ENCODE peak calls at places on chromosomes 3 and 15, in six cellular contexts. B is Peyer's patch, S is IMR-90, J is body of pancreas, P is adrenal gland, Y is heart left ventricle. Q is an unnamed sample.

GRCh38 chr15:38050988-38051387 is 116.5 kb downstream of the TMCO5A start:
- DNase-seq in B (no peak), S (no peak), J (no peak), P (no peak), Y (no peak), Q (no peak)

GRCh38 chr15:57343526-57343925 is 32.8 kb upstream of the CGNL1 start:
- DNase-seq in B (no peak), S (no peak), J (no peak), P (no peak), Y (no peak), Q (no peak)

GRCh38 chr3:151552589-151552988 is 91.7 kb upstream of the IGSF10 start:
- DNase-seq in B (no peak), S (peak), J (no peak), P (no peak), Y (no peak), Q (no peak)

GRCh38 chr15:76674883-76675282 is 230.3 kb downstream of the SCAPER start:
- DNase-seq in B (no peak), S (peak), J (no peak), P (no peak), Y (no peak), Q (no peak)

GRCh38 chr3:72129384-72130094 is 344.6 kb upstream of the PROK2 start:
- DNase-seq in B (no peak), S (no peak), J (no peak), P (no peak), Y (no peak), Q (no peak)

GRCh38 chr3:147378186-147378503 is 28.2 kb downstream of the ZIC4 start:
- DNase-seq in B (no peak), S (no peak), J (no peak), P (no peak), Y (no peak), Q (no peak)

GRCh38 chr3:126313580-126314304 is 43.5 kb downstream of the KLF15 start:
- DNase-seq in B (no peak), S (peak), J (no peak), P (no peak), Y (no peak), Q (no peak)

GRCh38 chr3:42256135-42256819 is 9.7 kb downstream of the CCK start:
- DNase-seq in B (no peak), S (peak), J (no peak), P (no peak), Y (no peak), Q (no peak)

GRCh38 chr15:76058714-76059319 is 968 bp upstream of the TMEM266 start:
- DNase-seq in B (no peak), S (no peak), J (peak), P (peak), Y (no peak), Q (peak)

GRCh38 chr15:70111203-70112017 is 13.7 kb upstream of the TLE3 start:
- DNase-seq in B (peak), S (peak), J (peak), P (peak), Y (peak), Q (peak)

GRCh38 chr3:132289311-132289710 is 27.9 kb upstream of the ACP3 start:
- DNase-seq in B (no peak), S (no peak), J (no peak), P (no peak), Y (no peak), Q (no peak)

GRCh38 chr3:31802981-31803380 is 178.1 kb downstream of the OSBPL10 start:
- DNase-seq in B (peak), S (no peak), J (no peak), P (no peak), Y (no peak), Q (no peak)

GRCh38 chr3:123635220-123635619 is 50.4 kb upstream of the HACD2 start:
- DNase-seq in B (no peak), S (peak), J (no peak), P (no peak), Y (no peak), Q (no peak)

GRCh38 chr15:34986326-34987181 is 1.5 kb downstream of the ZNF770 start:
- DNase-seq in B (no peak), S (no peak), J (no peak), P (no peak), Y (no peak), Q (peak)

GRCh38 chr3:11186771-11187170 is 32.5 kb downstream of the HRH1 start:
- DNase-seq in B (no peak), S (peak), J (no peak), P (no peak), Y (no peak), Q (no peak)

GRCh38 chr3:129398803-129399144 is 29.7 kb downstream of the EFCAB12 start:
- DNase-seq in B (peak), S (peak), J (peak), P (no peak), Y (no peak), Q (peak)

GRCh38 chr3:57953541-57953940 is 54.7 kb upstream of the FLNB start:
- DNase-seq in B (no peak), S (no peak), J (no peak), P (no peak), Y (no peak), Q (no peak)

GRCh38 chr3:128911911-128912310 is 32.5 kb downstream of the ACAD9 start:
- DNase-seq in B (no peak), S (no peak), J (no peak), P (no peak), Y (peak), Q (no peak)

GRCh38 chr15:77822631-77823230 is 190.0 kb upstream of the LINGO1 start:
- DNase-seq in B (no peak), S (no peak), J (no peak), P (no peak), Y (peak), Q (no peak)

GRCh38 chr3:131895766-131896165 is 139.0 kb downstream of the CPNE4 start:
- DNase-seq in B (no peak), S (no peak), J (no peak), P (no peak), Y (no peak), Q (no peak)

GRCh38 chr3:21944251-21944650 is 193.2 kb upstream of the ZNF385D start:
- DNase-seq in B (no peak), S (no peak), J (no peak), P (no peak), Y (no peak), Q (no peak)

GRCh38 chr3:179074656-179075055 is 3.0 kb upstream of the ZMAT3 start:
- DNase-seq in B (no peak), S (no peak), J (no peak), P (no peak), Y (no peak), Q (no peak)

GRCh38 chr3:188170461-188171459 is 16.8 kb downstream of the LPP start:
- DNase-seq in B (no peak), S (no peak), J (no peak), P (no peak), Y (no peak), Q (no peak)

GRCh38 chr15:29825205-29825604 is 2.9 kb upstream of the TJP1 start:
- DNase-seq in B (no peak), S (no peak), J (no peak), P (no peak), Y (no peak), Q (no peak)

GRCh38 chr3:159766563-159767185 is 222.0 kb upstream of the IL12A start:
- DNase-seq in B (no peak), S (peak), J (no peak), P (no peak), Y (no peak), Q (no peak)

GRCh38 chr3:177905173-177905894 is 630.9 kb upstream of the KCNMB2 start:
- DNase-seq in B (no peak), S (peak), J (no peak), P (no peak), Y (no peak), Q (no peak)

GRCh38 chr3:58249358-58250092 is 11.9 kb downstream of the ABHD6 start:
- DNase-seq in B (peak), S (no peak), J (no peak), P (no peak), Y (no peak), Q (no peak)

GRCh38 chr3:123409443-123410148 is 39.3 kb downstream of the ADCY5 start:
- DNase-seq in B (peak), S (no peak), J (peak), P (no peak), Y (no peak), Q (no peak)

GRCh38 chr3:65233561-65233960 is 545.8 kb upstream of the ADAMTS9 start:
- DNase-seq in B (no peak), S (no peak), J (no peak), P (no peak), Y (no peak), Q (no peak)

GRCh38 chr3:171614318-171614967 is 154.2 kb upstream of the TNIK start:
- DNase-seq in B (no peak), S (peak), J (peak), P (no peak), Y (peak), Q (peak)

GRCh38 chr3:101635954-101636798 is 40.8 kb downstream of the ZBTB11 start:
- DNase-seq in B (peak), S (peak), J (peak), P (peak), Y (no peak), Q (peak)

GRCh38 chr15:72197045-72197459 is 535 bp downstream of the GRAMD2A start:
- DNase-seq in B (no peak), S (no peak), J (no peak), P (no peak), Y (no peak), Q (no peak)

GRCh38 chr15:62254137-62254934 is 89.3 kb upstream of the C2CD4B start:
- DNase-seq in B (peak), S (peak), J (peak), P (peak), Y (peak), Q (peak)

GRCh38 chr15:70431854-70432253 is 331.5 kb downstream of the UACA start:
- DNase-seq in B (peak), S (no peak), J (no peak), P (no peak), Y (no peak), Q (peak)

GRCh38 chr15:60672400-60672799 is 193.5 kb upstream of the ICE2 start:
- DNase-seq in B (no peak), S (no peak), J (no peak), P (no peak), Y (no peak), Q (no peak)

GRCh38 chr3:142211034-142211433 is 14.4 kb downstream of the GK5 start:
- DNase-seq in B (no peak), S (no peak), J (no peak), P (no peak), Y (no peak), Q (peak)

GRCh38 chr3:65793495-65794200 is 245.1 kb downstream of the MAGI1 start:
- DNase-seq in B (no peak), S (peak), J (no peak), P (no peak), Y (no peak), Q (no peak)

DNA sequence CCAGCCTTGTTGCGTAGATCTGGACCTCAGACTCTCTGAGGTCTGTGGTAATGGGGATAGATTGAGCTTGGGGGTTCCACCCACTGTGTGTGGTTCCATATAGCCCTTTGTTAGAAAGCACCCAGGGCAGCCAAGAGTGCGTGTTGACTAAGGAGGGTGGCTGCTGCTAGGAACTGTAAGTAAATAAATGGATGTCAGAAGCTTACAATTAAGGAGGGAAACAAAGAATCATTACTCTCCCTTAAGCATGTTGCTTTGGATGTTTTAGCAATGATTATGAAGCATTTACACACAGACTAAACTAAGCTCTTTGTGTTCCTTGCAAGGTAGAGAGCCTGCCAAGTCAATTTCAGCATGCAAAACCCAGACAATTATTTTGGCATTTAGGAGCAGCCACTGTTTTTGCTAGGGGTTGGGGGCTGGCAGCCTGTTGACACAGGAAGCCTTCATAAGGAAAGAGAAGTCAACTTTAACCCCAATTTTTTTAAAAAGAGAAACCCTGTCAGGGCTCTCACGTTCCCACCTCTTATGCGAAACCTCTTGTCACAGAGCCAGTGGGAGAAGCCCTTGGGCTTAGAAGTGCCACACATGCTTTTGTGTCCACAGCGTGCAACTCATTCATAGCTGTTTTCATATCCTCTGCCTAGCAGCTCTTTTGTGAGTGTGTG is 127.8 kb downstream of the CMSS1 start:
- DNase-seq in B (no peak), S (peak), J (no peak), P (no peak), Y (no peak), Q (no peak)
- TF ChIP-seq POLR2A in B (no peak), S (no peak), J (no peak), P (no peak), Y (no peak), Q (no peak)

DNA sequence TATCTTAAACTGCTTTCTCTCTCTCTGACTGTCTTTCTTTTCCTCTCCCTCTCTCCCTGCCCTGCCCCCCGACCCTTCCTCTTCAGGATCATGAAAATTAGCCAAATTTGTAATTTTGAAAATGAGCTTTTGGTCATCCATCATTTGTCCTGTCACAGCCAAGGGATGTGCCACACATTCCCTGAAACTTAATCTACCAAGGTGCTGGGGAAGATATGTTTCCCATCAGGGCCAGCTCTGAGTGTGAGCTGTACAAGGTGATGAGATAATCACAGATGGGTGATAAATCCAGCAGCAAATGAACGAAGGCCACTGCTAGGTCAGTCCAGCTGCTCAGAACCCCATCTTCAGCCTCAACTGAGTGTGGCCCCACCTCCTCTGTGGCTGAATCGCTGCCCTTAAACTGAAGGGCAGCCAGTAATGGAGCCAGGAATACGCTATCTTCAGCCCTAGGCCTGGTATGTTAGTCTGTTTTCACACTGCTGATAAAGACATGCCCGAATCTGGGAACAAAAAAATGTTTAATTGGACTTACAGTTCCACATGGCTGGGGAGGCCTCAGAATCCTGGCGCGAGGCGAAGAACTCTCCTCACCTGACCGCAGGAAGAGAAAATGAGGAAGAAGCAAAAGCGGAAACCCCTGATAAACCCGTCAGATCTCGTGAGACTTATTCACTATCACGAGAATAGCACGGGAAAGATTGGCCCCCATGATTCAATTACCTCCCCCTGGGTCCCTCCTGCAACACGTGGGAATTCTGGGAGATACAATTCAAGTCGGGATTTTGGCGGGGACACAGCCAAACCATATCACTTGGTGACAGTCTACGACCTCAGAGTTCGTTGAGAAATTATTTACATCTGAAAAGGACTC is 553.1 kb downstream of the NTRK3 start:
- DNase-seq in B (no peak), S (no peak), J (no peak), P (no peak), Y (no peak), Q (no peak)
- TF ChIP-seq POLR2A in B (no peak), S (no peak), J (no peak), P (no peak), Y (no peak), Q (no peak)

DNA sequence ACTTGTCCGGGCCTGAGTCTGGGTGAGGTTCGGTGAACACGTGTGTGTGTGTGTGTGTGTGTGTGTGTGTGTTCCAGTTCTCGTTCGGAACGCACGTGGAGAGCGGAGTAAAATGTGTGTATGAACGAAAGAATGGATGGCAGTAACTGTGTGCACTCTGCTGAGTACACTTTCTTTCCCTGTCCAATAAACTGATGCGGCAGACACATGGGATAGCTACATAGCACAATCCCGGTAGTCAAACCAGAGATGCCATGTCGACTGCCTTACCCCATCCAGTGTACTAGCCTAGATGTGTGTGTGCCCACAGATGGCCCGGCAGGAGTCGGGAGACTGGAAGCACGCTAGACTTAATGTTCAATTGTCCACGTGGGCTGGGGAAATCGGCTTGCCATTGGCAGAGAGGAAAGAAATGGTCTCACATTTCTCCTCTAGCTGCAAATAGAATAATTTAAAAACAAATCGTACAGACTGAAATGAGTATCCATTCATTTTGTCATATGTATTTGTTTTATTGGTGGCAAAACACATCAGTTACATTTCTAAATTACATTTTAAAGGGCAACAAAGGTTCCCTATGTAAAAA is 579 bp upstream of the GOLIM4 start:
- DNase-seq in B (peak), S (peak), J (peak), P (peak), Y (peak), Q (no peak)
- TF ChIP-seq POLR2A in B (no peak), S (no peak), J (no peak), P (no peak), Y (no peak), Q (peak)

DNA sequence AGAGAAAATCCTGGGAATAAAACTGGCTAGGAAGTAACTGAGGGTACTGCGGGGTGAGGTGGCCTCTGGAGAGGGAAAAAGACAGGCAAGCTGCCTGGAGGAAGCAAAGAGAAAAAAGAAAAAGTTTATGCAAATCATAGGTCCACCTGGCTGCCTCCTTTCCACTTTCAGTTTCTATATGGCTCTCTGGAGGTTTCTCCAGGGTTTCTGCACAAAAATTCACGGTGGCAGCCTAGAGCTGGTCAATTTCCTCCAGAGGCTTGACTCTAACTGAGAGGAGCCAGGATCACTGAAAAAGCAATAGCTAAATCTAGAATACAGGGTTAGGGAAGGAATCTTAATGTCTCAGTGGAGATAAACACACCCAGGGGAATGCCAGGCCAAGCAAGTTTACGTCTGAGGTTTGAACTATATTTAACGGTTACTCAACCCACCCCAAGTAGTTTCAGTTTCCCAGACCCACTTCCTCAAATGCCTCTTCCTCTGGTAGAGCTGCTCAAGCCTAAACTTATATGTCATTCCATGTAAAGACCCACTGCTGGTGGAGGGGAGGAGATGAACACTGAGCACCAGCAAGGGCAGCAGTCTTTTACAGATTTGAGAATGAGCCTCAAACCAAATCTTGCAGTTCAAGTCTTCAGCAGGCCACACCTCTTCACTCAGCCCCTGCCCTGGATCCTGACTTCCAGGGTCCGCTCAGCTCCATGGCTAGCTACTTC is 5.7 kb downstream of the LYSMD2 start:
- DNase-seq in B (peak), S (peak), J (peak), P (no peak), Y (no peak), Q (peak)
- TF ChIP-seq POLR2A in B (no peak), S (no peak), J (peak), P (no peak), Y (no peak), Q (no peak)

GRCh38 chr3:8500208-8500961 is 1.2 kb upstream of the LMCD1 start:
- DNase-seq in B (no peak), S (peak), J (peak), P (no peak), Y (no peak), Q (no peak)
- TF ChIP-seq POLR2A in B (no peak), S (no peak), J (peak), P (no peak), Y (no peak), Q (no peak)

GRCh38 chr3:70072754-70073153 is 73.2 kb downstream of the SAMMSON start:
- DNase-seq in B (no peak), S (no peak), J (no peak), P (no peak), Y (no peak), Q (no peak)
- TF ChIP-seq POLR2A in B (no peak), S (no peak), J (no peak), P (no peak), Y (no peak), Q (no peak)